ENCODE peak calls at places on chromosomes 12 and 14, in four cellular contexts. C is K562, S is H1, Y is SK-N-SH. V is an unnamed sample.

GRCh38 chr12:53204351-53204750 is 2.7 kb downstream of the ITGB7 start:
- DNase-seq in S (no peak), C (no peak), Y (no peak), V (no peak)

GRCh38 chr14:90513151-90514014 is 116.6 kb downstream of the CALM1 start:
- DNase-seq in Y (no peak), C (no peak), S (no peak), V (no peak)

GRCh38 chr12:122520676-122521075 is 6.1 kb downstream of the RSRC2 start:
- DNase-seq in Y (no peak), S (no peak), C (no peak), V (no peak)

GRCh38 chr14:54498095-54498531 is 9.3 kb upstream of the GMFB start:
- DNase-seq in Y (no peak), C (no peak), S (no peak), V (no peak)

GRCh38 chr12:11877869-11878780 is 192.6 kb upstream of the BCL2L14 start:
- DNase-seq in Y (peak), C (no peak), S (no peak), V (no peak)

GRCh38 chr14:104546021-104546491 is 33.5 kb upstream of the C14orf180 start:
- DNase-seq in Y (peak), C (no peak), S (peak), V (no peak)

GRCh38 chr12:53344487-53344823 is 8.3 kb upstream of the SP7 start:
- DNase-seq in C (no peak), S (peak), Y (no peak), V (no peak)

GRCh38 chr12:43882578-43883178 is 46.8 kb downstream of the TMEM117 start:
- DNase-seq in Y (peak), C (peak), S (no peak), V (no peak)

GRCh38 chr12:54935235-54935951 is 49.2 kb downstream of the TESPA1 start:
- DNase-seq in S (no peak), C (peak), Y (no peak), V (no peak)

GRCh38 chr12:913919-914718 is 35.4 kb downstream of the RAD52 start:
- DNase-seq in C (no peak), Y (no peak), S (no peak), V (no peak)

GRCh38 chr12:113048716-113049127 is 7.8 kb upstream of the DTX1 start:
- DNase-seq in C (peak), S (no peak), Y (peak), V (peak)

GRCh38 chr12:6539276-6540134 is 5.2 kb downstream of the GAPDH start:
- DNase-seq in S (no peak), Y (peak), C (peak), V (no peak)

GRCh38 chr12:121858662-121859572 is at the start of gene HPD:
- DNase-seq in C (no peak), S (no peak), Y (no peak), V (peak)

GRCh38 chr12:40226652-40227051 is 1.9 kb downstream of the LRRK2 start:
- DNase-seq in C (peak), S (no peak), Y (no peak), V (no peak)

GRCh38 chr12:90653051-90653450 is 301.9 kb downstream of the CCER1 start:
- DNase-seq in C (no peak), S (no peak), Y (no peak), V (no peak)

GRCh38 chr12:94458882-94459772 is 540 bp downstream of the CEP83 start:
- DNase-seq in Y (peak), C (peak), S (no peak), V (no peak)

GRCh38 chr14:84254205-84254788 is 1275.6 kb upstream of the FLRT2 start:
- DNase-seq in Y (no peak), C (no peak), S (no peak), V (no peak)

GRCh38 chr12:56299308-56299852 is 750 bp downstream of the CS start:
- DNase-seq in Y (no peak), S (peak), C (peak), V (no peak)

GRCh38 chr14:96229315-96229714 is 24.7 kb downstream of the BDKRB2 start:
- DNase-seq in Y (no peak), S (no peak), C (no peak), V (no peak)

GRCh38 chr14:54935958-54936357 is 33.3 kb upstream of the GCH1 start:
- DNase-seq in S (no peak), Y (no peak), C (no peak), V (no peak)

GRCh38 chr12:34602213-34602940 is 580.1 kb downstream of the ALG10 start:
- DNase-seq in C (no peak), S (no peak), Y (peak), V (no peak)

GRCh38 chr14:104157303-104157928 is 19.0 kb downstream of the KIF26A start:
- DNase-seq in C (peak), Y (peak), S (no peak), V (peak)

GRCh38 chr12:46490635-46491034 is 118.1 kb upstream of the SLC38A2 start:
- DNase-seq in S (no peak), C (no peak), Y (no peak), V (no peak)

GRCh38 chr14:75968461-75968860 is 13.3 kb downstream of the TGFB3 start:
- DNase-seq in Y (no peak), S (no peak), C (no peak), V (no peak)

GRCh38 chr12:69527506-69528272 is 57.5 kb downstream of the FRS2 start:
- DNase-seq in S (no peak), Y (no peak), C (no peak), V (no peak)
- TF ChIP-seq TEAD4 in S (no peak), Y (no peak), C (no peak), V (no peak)

GRCh38 chr14:34237098-34237497 is 224.9 kb downstream of the SPTSSA start:
- DNase-seq in C (no peak), Y (no peak), S (no peak), V (no peak)
- TF ChIP-seq TEAD4 in C (no peak), Y (no peak), S (no peak), V (no peak)

DNA sequence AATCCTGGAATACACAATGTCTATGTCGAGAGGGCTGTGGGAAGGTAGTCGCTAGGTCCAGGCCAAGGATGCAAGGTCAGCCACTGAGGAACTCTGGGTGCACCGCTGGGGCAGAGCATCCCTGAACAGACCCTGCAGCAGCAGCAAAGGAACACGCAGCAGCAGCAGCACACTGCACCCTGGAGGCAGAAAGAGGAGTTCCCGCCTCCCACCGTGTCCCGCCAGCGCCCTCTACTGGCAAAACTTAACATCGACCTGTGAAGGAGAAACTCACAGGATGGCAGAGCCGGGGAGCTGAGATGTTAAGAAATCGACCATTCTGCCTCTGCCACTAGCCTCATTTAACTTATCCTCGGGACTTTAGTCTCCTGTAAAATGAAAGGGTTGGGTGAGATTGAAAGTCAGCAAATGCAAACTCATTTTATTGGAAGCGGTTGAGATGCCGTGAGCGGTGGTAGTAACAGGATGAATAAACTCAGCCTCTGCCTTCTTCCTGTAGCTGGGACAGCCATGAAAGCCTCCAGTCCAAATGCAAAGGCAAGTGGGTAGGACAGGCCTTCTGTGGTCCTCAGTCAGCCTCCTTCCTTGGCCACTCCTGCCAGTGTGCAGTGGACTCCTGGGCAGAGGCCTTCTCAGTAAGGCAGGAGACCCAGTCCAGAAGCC is 45.6 kb downstream of the STAB2 start:
- DNase-seq in Y (peak), C (peak), S (peak), V (peak)
- TF ChIP-seq TEAD4 in Y (no peak), C (no peak), S (no peak), V (no peak)

GRCh38 chr14:70896317-70896716 is 10.9 kb upstream of the PCNX1 start:
- DNase-seq in S (no peak), C (no peak), Y (no peak), V (no peak)

GRCh38 chr14:70894868-70895267 is 12.4 kb upstream of the PCNX1 start:
- DNase-seq in S (no peak), C (no peak), Y (no peak), V (no peak)

GRCh38 chr14:70896981-70897380 is 10.3 kb upstream of the PCNX1 start:
- DNase-seq in C (no peak), Y (no peak), S (no peak), V (no peak)

GRCh38 chr14:70898346-70898745 is 8.9 kb upstream of the PCNX1 start:
- DNase-seq in C (no peak), S (no peak), Y (no peak), V (no peak)

DNA sequence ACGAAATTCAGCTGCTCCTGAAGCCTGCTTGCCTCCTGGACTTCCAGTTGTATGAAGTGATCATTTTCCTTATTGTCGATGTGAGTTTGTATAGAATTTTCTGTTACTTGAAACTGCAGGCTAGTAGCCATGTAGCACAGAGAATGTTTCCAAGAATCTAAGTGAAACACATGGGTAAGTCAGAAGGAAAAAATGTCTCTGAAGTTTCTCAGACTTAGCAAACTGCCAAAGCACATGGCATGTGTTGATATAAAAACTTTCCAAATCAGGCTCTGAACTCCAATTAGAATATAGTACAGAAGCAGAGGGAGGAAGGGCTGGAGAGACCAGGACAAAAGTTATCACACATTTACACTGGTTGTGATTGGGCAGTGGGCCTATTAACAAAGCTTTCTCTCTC is 9.8 kb upstream of the PCNX1 start:
- DNase-seq in C (no peak), S (no peak), Y (no peak), V (no peak)
- TF ChIP-seq TEAD4 in C (no peak), S (no peak), Y (no peak), V (no peak)

V was measured in WTC11.